ENCODE peak calls at places on chromosomes 13 and 19, in six cellular contexts. One of them, this sample, is unnamed.

GRCh38 chr19:934865-935422 is 9.1 kb downstream of the ARID3A start:
- DNase-seq in stimulated activated naive B cell treated with anti-CD40 and anti-IgM and Interleukin-4, amounts not matched to agents 10 μg/mL and 1 μg/mL and 100 μg/mL, for 72 hours: no peak
- DNase-seq in naive B cell: no peak
- DNase-seq in hypothalamus: peak; percentile 65
- DNase-seq in CD8-positive, alpha-beta memory T cell: no peak
- DNase-seq in EH: peak; percentile 67
- DNase-seq in this sample: no peak

GRCh38 chr19:16328824-16329482 is 4.3 kb downstream of the KLF2 start:
- DNase-seq in stimulated activated naive B cell treated with anti-CD40 and anti-IgM and Interleukin-4, amounts not matched to agents 10 μg/mL and 1 μg/mL and 100 μg/mL, for 72 hours: no peak
- DNase-seq in naive B cell: peak; percentile 68
- DNase-seq in hypothalamus: no peak
- DNase-seq in CD8-positive, alpha-beta memory T cell: peak; percentile 77
- DNase-seq in EH: peak; percentile 34
- DNase-seq in this sample: peak; percentile 41

GRCh38 chr19:47508721-47509120 is 6.1 kb downstream of the NAPA start:
- DNase-seq in stimulated activated naive B cell treated with anti-CD40 and anti-IgM and Interleukin-4, amounts not matched to agents 10 μg/mL and 1 μg/mL and 100 μg/mL, for 72 hours: no peak
- DNase-seq in naive B cell: no peak
- DNase-seq in hypothalamus: no peak
- DNase-seq in CD8-positive, alpha-beta memory T cell: no peak
- DNase-seq in EH: no peak
- DNase-seq in this sample: no peak

GRCh38 chr13:25923217-25924085 is 128.4 kb downstream of the SHISA2 start:
- DNase-seq in stimulated activated naive B cell treated with anti-CD40 and anti-IgM and Interleukin-4, amounts not matched to agents 10 μg/mL and 1 μg/mL and 100 μg/mL, for 72 hours: no peak
- DNase-seq in naive B cell: no peak
- DNase-seq in hypothalamus: no peak
- DNase-seq in CD8-positive, alpha-beta memory T cell: no peak
- DNase-seq in EH: no peak
- DNase-seq in this sample: no peak

GRCh38 chr19:33040994-33041827 is 23.5 kb downstream of the RHPN2 start:
- DNase-seq in stimulated activated naive B cell treated with anti-CD40 and anti-IgM and Interleukin-4, amounts not matched to agents 10 μg/mL and 1 μg/mL and 100 μg/mL, for 72 hours: no peak
- DNase-seq in naive B cell: no peak
- DNase-seq in hypothalamus: peak; percentile 61
- DNase-seq in CD8-positive, alpha-beta memory T cell: no peak
- DNase-seq in EH: peak; percentile 68
- DNase-seq in this sample: no peak

GRCh38 chr19:6801397-6802086 is 29.0 kb downstream of the VAV1 start:
- DNase-seq in stimulated activated naive B cell treated with anti-CD40 and anti-IgM and Interleukin-4, amounts not matched to agents 10 μg/mL and 1 μg/mL and 100 μg/mL, for 72 hours: peak; percentile 79
- DNase-seq in naive B cell: peak; percentile 93
- DNase-seq in hypothalamus: peak; percentile 16
- DNase-seq in CD8-positive, alpha-beta memory T cell: peak; percentile 84
- DNase-seq in EH: no peak
- DNase-seq in this sample: peak; percentile 92

GRCh38 chr13:50230365-50230978 is 215.2 kb downstream of the KCNRG start:
- DNase-seq in stimulated activated naive B cell treated with anti-CD40 and anti-IgM and Interleukin-4, amounts not matched to agents 10 μg/mL and 1 μg/mL and 100 μg/mL, for 72 hours: no peak
- DNase-seq in naive B cell: no peak
- DNase-seq in hypothalamus: no peak
- DNase-seq in CD8-positive, alpha-beta memory T cell: no peak
- DNase-seq in EH: peak; percentile 53
- DNase-seq in this sample: no peak

GRCh38 chr19:49686503-49687088 is 2.8 kb upstream of the ADM5 start:
- DNase-seq in stimulated activated naive B cell treated with anti-CD40 and anti-IgM and Interleukin-4, amounts not matched to agents 10 μg/mL and 1 μg/mL and 100 μg/mL, for 72 hours: no peak
- DNase-seq in naive B cell: no peak
- DNase-seq in hypothalamus: no peak
- DNase-seq in CD8-positive, alpha-beta memory T cell: no peak
- DNase-seq in EH: no peak
- DNase-seq in this sample: no peak

GRCh38 chr19:6459356-6460098 is at the start of gene SLC25A23:
- DNase-seq in stimulated activated naive B cell treated with anti-CD40 and anti-IgM and Interleukin-4, amounts not matched to agents 10 μg/mL and 1 μg/mL and 100 μg/mL, for 72 hours: peak; percentile 48
- DNase-seq in naive B cell: peak; percentile 32
- DNase-seq in hypothalamus: peak; percentile 64
- DNase-seq in CD8-positive, alpha-beta memory T cell: peak; percentile 39
- DNase-seq in EH: peak; percentile 75
- DNase-seq in this sample: peak; percentile 76

GRCh38 chr13:51643114-51643881 is 59.0 kb downstream of the WDFY2 start:
- DNase-seq in stimulated activated naive B cell treated with anti-CD40 and anti-IgM and Interleukin-4, amounts not matched to agents 10 μg/mL and 1 μg/mL and 100 μg/mL, for 72 hours: no peak
- DNase-seq in naive B cell: no peak
- DNase-seq in hypothalamus: no peak
- DNase-seq in CD8-positive, alpha-beta memory T cell: no peak
- DNase-seq in EH: peak; percentile 99
- DNase-seq in this sample: no peak

GRCh38 chr13:60873116-60873515 is 476.1 kb downstream of the TDRD3 start:
- DNase-seq in stimulated activated naive B cell treated with anti-CD40 and anti-IgM and Interleukin-4, amounts not matched to agents 10 μg/mL and 1 μg/mL and 100 μg/mL, for 72 hours: no peak
- DNase-seq in naive B cell: no peak
- DNase-seq in hypothalamus: no peak
- DNase-seq in CD8-positive, alpha-beta memory T cell: no peak
- DNase-seq in EH: no peak
- DNase-seq in this sample: no peak

GRCh38 chr13:50529154-50529882 is 314.2 kb downstream of the DLEU7 start:
- DNase-seq in stimulated activated naive B cell treated with anti-CD40 and anti-IgM and Interleukin-4, amounts not matched to agents 10 μg/mL and 1 μg/mL and 100 μg/mL, for 72 hours: no peak
- DNase-seq in naive B cell: no peak
- DNase-seq in hypothalamus: peak; percentile 61
- DNase-seq in CD8-positive, alpha-beta memory T cell: no peak
- DNase-seq in EH: peak; percentile 28
- DNase-seq in this sample: no peak

GRCh38 chr19:47020992-47021496 is 1.4 kb downstream of the NPAS1 start:
- DNase-seq in stimulated activated naive B cell treated with anti-CD40 and anti-IgM and Interleukin-4, amounts not matched to agents 10 μg/mL and 1 μg/mL and 100 μg/mL, for 72 hours: no peak
- DNase-seq in naive B cell: no peak
- DNase-seq in hypothalamus: no peak
- DNase-seq in CD8-positive, alpha-beta memory T cell: no peak
- DNase-seq in EH: peak; percentile 16
- DNase-seq in this sample: no peak

GRCh38 chr19:12786149-12786870 is 5.0 kb upstream of the JUNB start:
- DNase-seq in stimulated activated naive B cell treated with anti-CD40 and anti-IgM and Interleukin-4, amounts not matched to agents 10 μg/mL and 1 μg/mL and 100 μg/mL, for 72 hours: no peak
- DNase-seq in naive B cell: peak; percentile 73
- DNase-seq in hypothalamus: peak; percentile 66
- DNase-seq in CD8-positive, alpha-beta memory T cell: no peak
- DNase-seq in EH: no peak
- DNase-seq in this sample: peak; percentile 54

GRCh38 chr19:3433313-3433712 is 47.0 kb downstream of the SMIM24 start:
- DNase-seq in stimulated activated naive B cell treated with anti-CD40 and anti-IgM and Interleukin-4, amounts not matched to agents 10 μg/mL and 1 μg/mL and 100 μg/mL, for 72 hours: no peak
- DNase-seq in naive B cell: no peak
- DNase-seq in hypothalamus: no peak
- DNase-seq in CD8-positive, alpha-beta memory T cell: no peak
- DNase-seq in EH: no peak
- DNase-seq in this sample: no peak

GRCh38 chr13:67230774-67231480 is 791 bp upstream of the PCDH9 start:
- DNase-seq in stimulated activated naive B cell treated with anti-CD40 and anti-IgM and Interleukin-4, amounts not matched to agents 10 μg/mL and 1 μg/mL and 100 μg/mL, for 72 hours: peak; percentile 41
- DNase-seq in naive B cell: peak; percentile 43
- DNase-seq in hypothalamus: peak; percentile 47
- DNase-seq in CD8-positive, alpha-beta memory T cell: peak; percentile 13
- DNase-seq in EH: peak; percentile 70
- DNase-seq in this sample: peak; percentile 66

GRCh38 chr13:114067381-114067885 is 65.0 kb downstream of the RASA3 start:
- DNase-seq in stimulated activated naive B cell treated with anti-CD40 and anti-IgM and Interleukin-4, amounts not matched to agents 10 μg/mL and 1 μg/mL and 100 μg/mL, for 72 hours: peak; percentile 58
- DNase-seq in naive B cell: peak; percentile 33
- DNase-seq in hypothalamus: no peak
- DNase-seq in CD8-positive, alpha-beta memory T cell: peak; percentile 27
- DNase-seq in EH: peak; percentile 92
- DNase-seq in this sample: peak; percentile 52

GRCh38 chr13:100523437-100523836 is 65.2 kb downstream of the GGACT start:
- DNase-seq in stimulated activated naive B cell treated with anti-CD40 and anti-IgM and Interleukin-4, amounts not matched to agents 10 μg/mL and 1 μg/mL and 100 μg/mL, for 72 hours: no peak
- DNase-seq in naive B cell: no peak
- DNase-seq in hypothalamus: no peak
- DNase-seq in CD8-positive, alpha-beta memory T cell: no peak
- DNase-seq in EH: no peak
- DNase-seq in this sample: no peak

GRCh38 chr13:53001871-53002270 is 26.7 kb upstream of the OLFM4 start:
- DNase-seq in stimulated activated naive B cell treated with anti-CD40 and anti-IgM and Interleukin-4, amounts not matched to agents 10 μg/mL and 1 μg/mL and 100 μg/mL, for 72 hours: no peak
- DNase-seq in naive B cell: no peak
- DNase-seq in hypothalamus: no peak
- DNase-seq in CD8-positive, alpha-beta memory T cell: no peak
- DNase-seq in EH: no peak
- DNase-seq in this sample: no peak

GRCh38 chr13:113859311-113860050 is 4.4 kb downstream of the GAS6 start:
- DNase-seq in stimulated activated naive B cell treated with anti-CD40 and anti-IgM and Interleukin-4, amounts not matched to agents 10 μg/mL and 1 μg/mL and 100 μg/mL, for 72 hours: no peak
- DNase-seq in naive B cell: no peak
- DNase-seq in hypothalamus: no peak
- DNase-seq in CD8-positive, alpha-beta memory T cell: no peak
- DNase-seq in EH: no peak
- DNase-seq in this sample: no peak

GRCh38 chr13:37878496-37878895 is 8.9 kb upstream of the TRPC4 start:
- DNase-seq in stimulated activated naive B cell treated with anti-CD40 and anti-IgM and Interleukin-4, amounts not matched to agents 10 μg/mL and 1 μg/mL and 100 μg/mL, for 72 hours: no peak
- DNase-seq in naive B cell: no peak
- DNase-seq in hypothalamus: no peak
- DNase-seq in CD8-positive, alpha-beta memory T cell: no peak
- DNase-seq in EH: peak; percentile 88
- DNase-seq in this sample: no peak

GRCh38 chr19:35389192-35389861 is 18.5 kb downstream of the GPR42 start:
- DNase-seq in stimulated activated naive B cell treated with anti-CD40 and anti-IgM and Interleukin-4, amounts not matched to agents 10 μg/mL and 1 μg/mL and 100 μg/mL, for 72 hours: no peak
- DNase-seq in naive B cell: no peak
- DNase-seq in hypothalamus: no peak
- DNase-seq in CD8-positive, alpha-beta memory T cell: no peak
- DNase-seq in EH: no peak
- DNase-seq in this sample: no peak

GRCh38 chr13:108463365-108463764 is 166.0 kb upstream of the MYO16 start:
- DNase-seq in stimulated activated naive B cell treated with anti-CD40 and anti-IgM and Interleukin-4, amounts not matched to agents 10 μg/mL and 1 μg/mL and 100 μg/mL, for 72 hours: no peak
- DNase-seq in naive B cell: no peak
- DNase-seq in hypothalamus: no peak
- DNase-seq in CD8-positive, alpha-beta memory T cell: no peak
- DNase-seq in EH: peak; percentile 50
- DNase-seq in this sample: no peak

GRCh38 chr13:28699246-28699645 is 19.5 kb downstream of the SLC46A3 start:
- DNase-seq in stimulated activated naive B cell treated with anti-CD40 and anti-IgM and Interleukin-4, amounts not matched to agents 10 μg/mL and 1 μg/mL and 100 μg/mL, for 72 hours: no peak
- DNase-seq in naive B cell: no peak
- DNase-seq in hypothalamus: no peak
- DNase-seq in CD8-positive, alpha-beta memory T cell: no peak
- DNase-seq in EH: no peak
- DNase-seq in this sample: no peak

GRCh38 chr19:4386038-4386782 is 14.1 kb downstream of the SH3GL1 start:
- DNase-seq in stimulated activated naive B cell treated with anti-CD40 and anti-IgM and Interleukin-4, amounts not matched to agents 10 μg/mL and 1 μg/mL and 100 μg/mL, for 72 hours: no peak
- DNase-seq in naive B cell: no peak
- DNase-seq in hypothalamus: peak; percentile 67
- DNase-seq in CD8-positive, alpha-beta memory T cell: no peak
- DNase-seq in EH: no peak
- DNase-seq in this sample: no peak

GRCh38 chr13:91346848-91347211 is 657 bp upstream of the MIR17HG start:
- DNase-seq in stimulated activated naive B cell treated with anti-CD40 and anti-IgM and Interleukin-4, amounts not matched to agents 10 μg/mL and 1 μg/mL and 100 μg/mL, for 72 hours: peak; percentile 50
- DNase-seq in naive B cell: no peak
- DNase-seq in hypothalamus: peak; percentile 1
- DNase-seq in CD8-positive, alpha-beta memory T cell: peak; percentile 43
- DNase-seq in EH: no peak
- DNase-seq in this sample: peak; percentile 95

This sample was measured in NAMALWA.